ENCODE peak calls at places on chromosomes 16 and 17, in eight cellular contexts. One of them, this sample, is unnamed.

GRCh38 chr16:56960681-56961281 is 969 bp upstream of the CETP start:
- DNase-seq in prostate gland: no peak
- DNase-seq in pancreas: no peak
- DNase-seq in upper lobe of right lung: no peak
- DNase-seq in aorta: peak; percentile 66
- DNase-seq in hepatocyte: no peak
- DNase-seq in gastrocnemius medialis: no peak
- DNase-seq in fibroblast of lung: no peak
- DNase-seq in this sample: no peak

GRCh38 chr16:80931985-80932720 is 74.5 kb downstream of the CMC2 start:
- DNase-seq in prostate gland: peak; percentile 74
- DNase-seq in pancreas: peak; percentile 86
- DNase-seq in upper lobe of right lung: peak; percentile 73
- DNase-seq in aorta: peak; percentile 85
- DNase-seq in hepatocyte: peak; percentile 74
- DNase-seq in gastrocnemius medialis: peak; percentile 53
- DNase-seq in fibroblast of lung: peak; percentile 50
- DNase-seq in this sample: no peak

GRCh38 chr16:29978564-29979270 is 5.0 kb downstream of the TAOK2 start:
- DNase-seq in prostate gland: no peak
- DNase-seq in pancreas: no peak
- DNase-seq in upper lobe of right lung: peak; percentile 42
- DNase-seq in aorta: peak; percentile 59
- DNase-seq in hepatocyte: no peak
- DNase-seq in gastrocnemius medialis: no peak
- DNase-seq in fibroblast of lung: no peak
- DNase-seq in this sample: no peak

GRCh38 chr16:3038256-3038655 is 1.5 kb upstream of the BICDL2 start:
- DNase-seq in prostate gland: peak; percentile 74
- DNase-seq in pancreas: peak; percentile 93
- DNase-seq in upper lobe of right lung: peak; percentile 75
- DNase-seq in aorta: no peak
- DNase-seq in hepatocyte: peak; percentile 71
- DNase-seq in gastrocnemius medialis: no peak
- DNase-seq in fibroblast of lung: no peak
- DNase-seq in this sample: no peak

GRCh38 chr16:79632289-79632688 is 31.8 kb upstream of the MAF start:
- DNase-seq in prostate gland: no peak
- DNase-seq in pancreas: no peak
- DNase-seq in upper lobe of right lung: no peak
- DNase-seq in aorta: no peak
- DNase-seq in hepatocyte: peak; percentile 28
- DNase-seq in gastrocnemius medialis: no peak
- DNase-seq in fibroblast of lung: no peak
- DNase-seq in this sample: no peak

GRCh38 chr17:57902800-57903759 is 52.1 kb downstream of the CUEDC1 start:
- DNase-seq in prostate gland: peak; percentile 91
- DNase-seq in pancreas: peak; percentile 98
- DNase-seq in upper lobe of right lung: peak; percentile 96
- DNase-seq in aorta: peak; percentile 95
- DNase-seq in hepatocyte: peak; percentile 82
- DNase-seq in gastrocnemius medialis: peak; percentile 89
- DNase-seq in fibroblast of lung: peak; percentile 77
- DNase-seq in this sample: no peak

GRCh38 chr17:61384384-61385090 is 15.1 kb upstream of the TBX2 start:
- DNase-seq in prostate gland: no peak
- DNase-seq in pancreas: no peak
- DNase-seq in upper lobe of right lung: no peak
- DNase-seq in aorta: peak; percentile 66
- DNase-seq in hepatocyte: peak; percentile 68
- DNase-seq in gastrocnemius medialis: no peak
- DNase-seq in fibroblast of lung: no peak
- DNase-seq in this sample: no peak

GRCh38 chr17:61362852-61363600 is 36.6 kb upstream of the TBX2 start:
- DNase-seq in prostate gland: no peak
- DNase-seq in pancreas: no peak
- DNase-seq in upper lobe of right lung: no peak
- DNase-seq in aorta: no peak
- DNase-seq in hepatocyte: no peak
- DNase-seq in gastrocnemius medialis: no peak
- DNase-seq in fibroblast of lung: no peak
- DNase-seq in this sample: no peak

GRCh38 chr17:305090-305976 is 47.3 kb downstream of the RPH3AL start:
- DNase-seq in prostate gland: no peak
- DNase-seq in pancreas: peak; percentile 75
- DNase-seq in upper lobe of right lung: no peak
- DNase-seq in aorta: peak; percentile 77
- DNase-seq in hepatocyte: peak; percentile 23
- DNase-seq in gastrocnemius medialis: peak; percentile 51
- DNase-seq in fibroblast of lung: no peak
- DNase-seq in this sample: no peak

GRCh38 chr17:55158439-55158838 is 106.3 kb upstream of the HLF start:
- DNase-seq in prostate gland: no peak
- DNase-seq in pancreas: no peak
- DNase-seq in upper lobe of right lung: no peak
- DNase-seq in aorta: no peak
- DNase-seq in hepatocyte: no peak
- DNase-seq in gastrocnemius medialis: no peak
- DNase-seq in fibroblast of lung: no peak
- DNase-seq in this sample: no peak

GRCh38 chr16:11639925-11640899 is 28.0 kb upstream of the SNN start:
- DNase-seq in prostate gland: peak; percentile 86
- DNase-seq in pancreas: peak; percentile 70
- DNase-seq in upper lobe of right lung: peak; percentile 88
- DNase-seq in aorta: peak; percentile 86
- DNase-seq in hepatocyte: peak; percentile 77
- DNase-seq in gastrocnemius medialis: peak; percentile 94
- DNase-seq in fibroblast of lung: peak; percentile 100
- DNase-seq in this sample: no peak

GRCh38 chr17:29358421-29358820 is 31.7 kb upstream of the TAOK1 start:
- DNase-seq in prostate gland: no peak
- DNase-seq in pancreas: no peak
- DNase-seq in upper lobe of right lung: no peak
- DNase-seq in aorta: no peak
- DNase-seq in hepatocyte: no peak
- DNase-seq in gastrocnemius medialis: no peak
- DNase-seq in fibroblast of lung: no peak
- DNase-seq in this sample: no peak

GRCh38 chr16:55508941-55509920 is at the start of gene LPCAT2:
- DNase-seq in prostate gland: peak; percentile 77
- DNase-seq in pancreas: peak; percentile 96
- DNase-seq in upper lobe of right lung: peak; percentile 95
- DNase-seq in aorta: peak; percentile 96
- DNase-seq in hepatocyte: peak; percentile 94
- DNase-seq in gastrocnemius medialis: peak; percentile 73
- DNase-seq in fibroblast of lung: peak; percentile 86
- DNase-seq in this sample: peak; percentile 28

GRCh38 chr17:29390856-29391631 is 881 bp downstream of the TAOK1 start:
- DNase-seq in prostate gland: peak; percentile 9
- DNase-seq in pancreas: peak; percentile 66
- DNase-seq in upper lobe of right lung: no peak
- DNase-seq in aorta: peak; percentile 77
- DNase-seq in hepatocyte: peak; percentile 62
- DNase-seq in gastrocnemius medialis: peak; percentile 14
- DNase-seq in fibroblast of lung: peak; percentile 54
- DNase-seq in this sample: no peak

GRCh38 chr17:42249681-42250446 is 26.3 kb downstream of the STAT5B start:
- DNase-seq in prostate gland: no peak
- DNase-seq in pancreas: no peak
- DNase-seq in upper lobe of right lung: no peak
- DNase-seq in aorta: no peak
- DNase-seq in hepatocyte: no peak
- DNase-seq in gastrocnemius medialis: no peak
- DNase-seq in fibroblast of lung: no peak
- DNase-seq in this sample: peak; percentile 78

GRCh38 chr17:31856750-31857149 is 2.3 kb downstream of the COPRS start:
- DNase-seq in prostate gland: no peak
- DNase-seq in pancreas: no peak
- DNase-seq in upper lobe of right lung: no peak
- DNase-seq in aorta: peak; percentile 14
- DNase-seq in hepatocyte: no peak
- DNase-seq in gastrocnemius medialis: no peak
- DNase-seq in fibroblast of lung: no peak
- DNase-seq in this sample: no peak

GRCh38 chr16:380837-381787 is 666 bp downstream of the PGAP6 start:
- DNase-seq in prostate gland: no peak
- DNase-seq in pancreas: peak; percentile 90
- DNase-seq in upper lobe of right lung: peak; percentile 80
- DNase-seq in aorta: peak; percentile 82
- DNase-seq in hepatocyte: peak; percentile 78
- DNase-seq in gastrocnemius medialis: no peak
- DNase-seq in fibroblast of lung: no peak
- DNase-seq in this sample: peak; percentile 31

GRCh38 chr17:45132569-45133463 is 501 bp upstream of the PLCD3 start:
- DNase-seq in prostate gland: peak; percentile 85
- DNase-seq in pancreas: peak; percentile 93
- DNase-seq in upper lobe of right lung: peak; percentile 91
- DNase-seq in aorta: peak; percentile 94
- DNase-seq in hepatocyte: peak; percentile 92
- DNase-seq in gastrocnemius medialis: peak; percentile 89
- DNase-seq in fibroblast of lung: peak; percentile 74
- DNase-seq in this sample: peak; percentile 72

GRCh38 chr17:50482516-50482915 is 3.9 kb downstream of the RSAD1 start:
- DNase-seq in prostate gland: peak; percentile 95
- DNase-seq in pancreas: peak; percentile 98
- DNase-seq in upper lobe of right lung: peak; percentile 94
- DNase-seq in aorta: peak; percentile 98
- DNase-seq in hepatocyte: peak; percentile 94
- DNase-seq in gastrocnemius medialis: peak; percentile 98
- DNase-seq in fibroblast of lung: peak; percentile 98
- DNase-seq in this sample: peak; percentile 74
- H3K27ac ChIP-seq in prostate gland: peak overlapping the region; percentile 76
- H3K27ac ChIP-seq in pancreas: peak overlapping the region; percentile 72
- H3K27ac ChIP-seq in upper lobe of right lung: peak overlapping the region; percentile 71
- H3K27ac ChIP-seq in aorta: peak overlapping the region; percentile 67
- H3K27ac ChIP-seq in hepatocyte: peak overlapping the region; percentile 17
- H3K27ac ChIP-seq in gastrocnemius medialis: peak overlapping the region; percentile 98
- H3K27ac ChIP-seq in fibroblast of lung: peak overlapping the region; percentile 65
- H3K27ac ChIP-seq in this sample: peak overlapping the region; percentile 14

GRCh38 chr17:34154916-34155730 is 100.0 kb upstream of the CCL2 start:
- DNase-seq in prostate gland: no peak
- DNase-seq in pancreas: no peak
- DNase-seq in upper lobe of right lung: no peak
- DNase-seq in aorta: no peak
- DNase-seq in hepatocyte: no peak
- DNase-seq in gastrocnemius medialis: no peak
- DNase-seq in fibroblast of lung: no peak
- DNase-seq in this sample: peak; percentile 15
- H3K4me3 ChIP-seq in prostate gland: no peak overlapping the region
- H3K4me3 ChIP-seq in pancreas: no peak overlapping the region
- H3K4me3 ChIP-seq in upper lobe of right lung: no peak overlapping the region
- H3K4me3 ChIP-seq in aorta: no peak overlapping the region
- H3K4me3 ChIP-seq in hepatocyte: no peak overlapping the region
- H3K4me3 ChIP-seq in gastrocnemius medialis: no peak overlapping the region
- H3K4me3 ChIP-seq in fibroblast of lung: no peak overlapping the region
- H3K4me3 ChIP-seq in this sample: no peak overlapping the region

GRCh38 chr16:64829678-64830077 is 292.2 kb downstream of the CDH11 start:
- DNase-seq in prostate gland: no peak
- DNase-seq in pancreas: no peak
- DNase-seq in upper lobe of right lung: no peak
- DNase-seq in aorta: no peak
- DNase-seq in hepatocyte: no peak
- DNase-seq in gastrocnemius medialis: no peak
- DNase-seq in fibroblast of lung: no peak
- DNase-seq in this sample: no peak

GRCh38 chr16:64823676-64824075 is 298.2 kb downstream of the CDH11 start:
- DNase-seq in prostate gland: no peak
- DNase-seq in pancreas: no peak
- DNase-seq in upper lobe of right lung: no peak
- DNase-seq in aorta: no peak
- DNase-seq in hepatocyte: no peak
- DNase-seq in gastrocnemius medialis: no peak
- DNase-seq in fibroblast of lung: no peak
- DNase-seq in this sample: no peak

GRCh38 chr16:64830653-64831052 is 291.2 kb downstream of the CDH11 start:
- DNase-seq in prostate gland: no peak
- DNase-seq in pancreas: no peak
- DNase-seq in upper lobe of right lung: no peak
- DNase-seq in aorta: no peak
- DNase-seq in hepatocyte: no peak
- DNase-seq in gastrocnemius medialis: no peak
- DNase-seq in fibroblast of lung: peak; percentile 84
- DNase-seq in this sample: no peak

DNA sequence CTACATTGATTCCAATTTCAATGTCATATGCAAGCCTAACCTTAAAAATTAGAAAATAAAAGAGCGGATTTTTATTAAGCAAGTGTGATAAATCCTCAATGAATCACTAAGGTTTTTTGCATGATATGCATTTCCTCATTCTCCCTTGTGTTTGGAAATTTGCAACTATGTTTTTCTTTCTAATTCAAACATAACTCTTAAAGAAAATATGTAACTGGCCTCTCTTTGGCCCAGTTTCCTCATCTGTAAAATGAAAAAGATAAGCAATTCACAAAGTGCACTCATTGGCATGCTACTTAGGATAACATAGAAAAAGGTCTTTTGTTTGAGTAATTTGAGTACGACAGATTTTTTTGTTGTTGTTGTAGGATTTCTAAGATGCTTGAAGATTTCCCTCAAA is 295.5 kb downstream of the CDH11 start:
- DNase-seq in prostate gland: no peak
- DNase-seq in pancreas: no peak
- DNase-seq in upper lobe of right lung: no peak
- DNase-seq in aorta: no peak
- DNase-seq in hepatocyte: no peak
- DNase-seq in gastrocnemius medialis: no peak
- DNase-seq in fibroblast of lung: peak; percentile 8
- DNase-seq in this sample: no peak
- H3K4me1 ChIP-seq in prostate gland: no peaks in the 10 kb centered on the region
- H3K4me1 ChIP-seq in pancreas: no peaks in the 10 kb centered on the region
- H3K4me1 ChIP-seq in upper lobe of right lung: no peaks in the 10 kb centered on the region
- H3K4me1 ChIP-seq in aorta: peaks cover 5% of the 10 kb centered on the region
- H3K4me1 ChIP-seq in hepatocyte: peaks cover 6% of the 10 kb centered on the region
- H3K4me1 ChIP-seq in gastrocnemius medialis: no peaks in the 10 kb centered on the region
- H3K4me1 ChIP-seq in fibroblast of lung: no peaks in the 10 kb centered on the region
- H3K4me1 ChIP-seq in this sample: no peaks in the 10 kb centered on the region

GRCh38 chr17:81347437-81347836 is 47.8 kb upstream of the BAHCC1 start:
- DNase-seq in prostate gland: no peak
- DNase-seq in pancreas: peak; percentile 50
- DNase-seq in upper lobe of right lung: no peak
- DNase-seq in aorta: no peak
- DNase-seq in hepatocyte: peak; percentile 5
- DNase-seq in gastrocnemius medialis: peak; percentile 25
- DNase-seq in fibroblast of lung: no peak
- DNase-seq in this sample: no peak

GRCh38 chr17:81346090-81346907 is 49.0 kb upstream of the BAHCC1 start:
- DNase-seq in prostate gland: peak; percentile 99
- DNase-seq in pancreas: peak; percentile 100
- DNase-seq in upper lobe of right lung: peak; percentile 100
- DNase-seq in aorta: peak; percentile 99
- DNase-seq in hepatocyte: peak; percentile 99
- DNase-seq in gastrocnemius medialis: peak; percentile 98
- DNase-seq in fibroblast of lung: peak; percentile 96
- DNase-seq in this sample: peak; percentile 85

GRCh38 chr17:81345211-81346089 is 49.8 kb upstream of the BAHCC1 start:
- DNase-seq in prostate gland: peak; percentile 77
- DNase-seq in pancreas: peak; percentile 97
- DNase-seq in upper lobe of right lung: peak; percentile 97
- DNase-seq in aorta: peak; percentile 96
- DNase-seq in hepatocyte: peak; percentile 89
- DNase-seq in gastrocnemius medialis: peak; percentile 92
- DNase-seq in fibroblast of lung: peak; percentile 87
- DNase-seq in this sample: peak; percentile 52

GRCh38 chr17:81348097-81349055 is 46.9 kb upstream of the BAHCC1 start:
- DNase-seq in prostate gland: no peak
- DNase-seq in pancreas: peak; percentile 96
- DNase-seq in upper lobe of right lung: peak; percentile 86
- DNase-seq in aorta: no peak
- DNase-seq in hepatocyte: peak; percentile 3
- DNase-seq in gastrocnemius medialis: no peak
- DNase-seq in fibroblast of lung: no peak
- DNase-seq in this sample: no peak

GRCh38 chr17:81346908-81347349 is 48.3 kb upstream of the BAHCC1 start:
- DNase-seq in prostate gland: no peak
- DNase-seq in pancreas: peak; percentile 86
- DNase-seq in upper lobe of right lung: no peak
- DNase-seq in aorta: no peak
- DNase-seq in hepatocyte: peak; percentile 12
- DNase-seq in gastrocnemius medialis: peak; percentile 26
- DNase-seq in fibroblast of lung: no peak
- DNase-seq in this sample: no peak
- H3K27ac ChIP-seq in prostate gland: peak overlapping the region; percentile 85
- H3K27ac ChIP-seq in pancreas: peak overlapping the region; percentile 87
- H3K27ac ChIP-seq in upper lobe of right lung: peak overlapping the region; percentile 85
- H3K27ac ChIP-seq in aorta: no peak overlapping the region
- H3K27ac ChIP-seq in hepatocyte: peak overlapping the region; percentile 98
- H3K27ac ChIP-seq in gastrocnemius medialis: peak overlapping the region; percentile 94
- H3K27ac ChIP-seq in fibroblast of lung: no peak overlapping the region
- H3K27ac ChIP-seq in this sample: no peak overlapping the region

This sample was measured in CD4-positive, CD25-positive, alpha-beta regulatory T cell.